ENCODE peak calls at places on chromosomes 11 and 22, in nine cellular contexts. K, A, B, Y, F, V, Z, W and N are unnamed samples.

GRCh38 chr22:23678133-23678532 is 12.7 kb upstream of the RGL4 start:
- DNase-seq in V (no peak), Z (no peak), A (no peak), B (no peak), Y (no peak), W (no peak), F (no peak), K (peak; percentile 20), N (no peak)

GRCh38 chr11:108664241-108664640 is 628 bp upstream of the DDX10 start:
- DNase-seq in F (no peak), Y (no peak), Z (no peak), W (no peak), A (peak; percentile 22), K (no peak), V (no peak), B (no peak), N (no peak)

GRCh38 chr11:31246451-31247165 is 122.9 kb downstream of the DCDC1 start:
- DNase-seq in K (no peak), F (no peak), W (no peak), Y (no peak), A (no peak), B (no peak), Z (no peak), V (no peak), N (peak; percentile 75)

GRCh38 chr22:18952022-18952421 is 15.9 kb upstream of the PRODH start:
- DNase-seq in Y (no peak), B (no peak), F (no peak), Z (no peak), V (no peak), K (no peak), W (peak; percentile 13), A (peak; percentile 6), N (no peak)

GRCh38 chr22:21959274-21960074 is 6.8 kb upstream of the PPM1F start:
- DNase-seq in Z (no peak), W (no peak), K (no peak), B (no peak), F (no peak), V (no peak), A (no peak), Y (no peak), N (no peak)

GRCh38 chr11:86983071-86983488 is 27.9 kb upstream of the FZD4 start:
- DNase-seq in K (no peak), V (no peak), B (no peak), Y (no peak), A (no peak), W (peak; percentile 54), Z (no peak), F (peak; percentile 27), N (no peak)

GRCh38 chr11:114171257-114172054 is 111.9 kb downstream of the ZBTB16 start:
- DNase-seq in B (no peak), A (peak; percentile 90), V (no peak), Z (peak; percentile 91), K (peak; percentile 95), F (peak; percentile 69), Y (peak; percentile 79), W (peak; percentile 86), N (peak; percentile 54)

GRCh38 chr22:50507991-50508884 is at the start of gene NCAPH2:
- DNase-seq in K (peak; percentile 97), F (peak; percentile 99), Y (peak; percentile 97), W (peak; percentile 98), Z (no peak), A (peak; percentile 97), V (peak; percentile 89), B (peak; percentile 85), N (peak; percentile 98)

GRCh38 chr11:105582497-105582896 is 27.4 kb upstream of the GRIA4 start:
- DNase-seq in W (no peak), B (no peak), A (no peak), Y (no peak), V (no peak), Z (no peak), K (no peak), F (no peak), N (no peak)

GRCh38 chr11:12235945-12236743 is 125.8 kb downstream of the MICAL2 start:
- DNase-seq in Y (peak; percentile 32), A (no peak), Z (no peak), V (peak; percentile 64), F (peak; percentile 62), B (peak; percentile 58), K (peak; percentile 79), W (no peak), N (peak; percentile 60)

GRCh38 chr11:73585834-73586575 is 11.9 kb downstream of the FAM168A start:
- DNase-seq in A (no peak), K (no peak), Y (no peak), W (no peak), B (no peak), F (no peak), V (no peak), Z (no peak), N (no peak)

GRCh38 chr11:11179239-11179638 is 173.8 kb downstream of the CSNK2A3 start:
- DNase-seq in Z (no peak), K (no peak), V (no peak), W (no peak), Y (no peak), F (peak; percentile 77), B (peak; percentile 43), A (no peak), N (peak; percentile 53)

GRCh38 chr11:113023986-113024385 is 62.8 kb downstream of the NCAM1 start:
- DNase-seq in A (no peak), Y (no peak), B (no peak), V (no peak), Z (no peak), W (no peak), F (no peak), K (no peak), N (no peak)

GRCh38 chr11:20448838-20449237 is 61.3 kb downstream of the PRMT3 start:
- DNase-seq in Z (no peak), V (no peak), B (no peak), K (no peak), F (no peak), A (no peak), W (no peak), Y (no peak), N (no peak)

GRCh38 chr11:66316849-66317251 is at the start of gene CD248:
- DNase-seq in B (no peak), V (no peak), K (peak; percentile 84), A (no peak), Y (peak; percentile 43), W (no peak), F (peak; percentile 84), Z (no peak), N (peak; percentile 89)

GRCh38 chr11:12282676-12283075 is 94.7 kb upstream of the PARVA start:
- DNase-seq in W (no peak), Z (no peak), K (no peak), A (no peak), F (no peak), B (no peak), Y (no peak), V (no peak), N (no peak)

GRCh38 chr11:40338062-40338461 is 1121.4 kb downstream of the LRRC4C start:
- DNase-seq in F (no peak), K (no peak), B (no peak), Y (no peak), Z (no peak), V (no peak), A (no peak), W (no peak), N (no peak)

GRCh38 chr11:40337118-40337517 is 1122.3 kb downstream of the LRRC4C start:
- DNase-seq in Z (no peak), K (no peak), V (no peak), F (no peak), B (no peak), A (no peak), W (no peak), Y (no peak), N (no peak)

DNA sequence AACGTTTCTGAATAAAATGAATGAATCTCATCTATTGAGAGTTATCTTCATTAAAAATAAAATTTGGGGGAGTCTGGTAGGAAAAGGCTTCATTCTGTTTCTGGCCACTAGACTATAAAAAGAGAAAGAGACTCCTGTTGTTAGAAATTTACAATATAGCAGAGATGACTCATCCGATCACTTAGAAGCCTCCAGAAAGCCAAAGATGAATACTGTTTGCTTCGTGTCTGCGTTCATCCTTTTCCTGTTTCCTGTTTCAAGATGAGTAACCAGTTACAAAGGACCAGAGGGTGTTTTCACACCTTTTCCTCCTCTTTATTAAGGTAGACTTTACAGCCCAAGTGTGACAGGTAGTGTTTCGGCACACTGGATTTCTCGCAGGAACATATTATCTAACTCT is 1120.7 kb downstream of the LRRC4C start:
- DNase-seq in K (no peak), V (no peak), A (no peak), W (no peak), F (no peak), Z (no peak), B (no peak), Y (no peak), N (peak; percentile 21)
- H3K4me3 ChIP-seq in K (no peak overlapping the region), V (no peak overlapping the region), A (no peak overlapping the region), W (no peak overlapping the region), F (no peak overlapping the region), Z (no peak overlapping the region), B (no peak overlapping the region), Y (no peak overlapping the region), N (no peak overlapping the region)

GRCh38 chr11:117815262-117815803 is 9.2 kb downstream of the FXYD2 start:
- DNase-seq in W (peak; percentile 76), B (no peak), Z (no peak), A (no peak), F (no peak), V (no peak), Y (peak; percentile 55), K (no peak), N (no peak)

GRCh38 chr11:117814766-117815261 is 9.7 kb downstream of the FXYD2 start:
- DNase-seq in W (peak; percentile 82), F (peak; percentile 90), Y (peak; percentile 94), K (no peak), A (peak; percentile 66), B (no peak), V (peak; percentile 69), Z (peak; percentile 91), N (peak; percentile 66)

GRCh38 chr11:117817213-117818035 is 7.1 kb downstream of the FXYD2 start:
- DNase-seq in K (peak; percentile 84), V (peak; percentile 75), Z (peak; percentile 86), W (peak; percentile 83), A (peak; percentile 84), F (peak; percentile 91), B (peak; percentile 58), Y (peak; percentile 88), N (peak; percentile 83)

GRCh38 chr11:117816846-117817212 is 7.7 kb downstream of the FXYD2 start:
- DNase-seq in Z (no peak), K (no peak), V (no peak), Y (no peak), B (no peak), A (no peak), W (no peak), F (no peak), N (no peak)

GRCh38 chr11:117816151-117816741 is 8.3 kb downstream of the FXYD2 start:
- DNase-seq in W (no peak), K (no peak), Y (no peak), Z (no peak), B (no peak), A (peak; percentile 63), F (peak; percentile 77), V (peak; percentile 76), N (peak; percentile 64)
- H3K4me1 ChIP-seq in W (peaks cover 52% of the 10 kb centered on the region), K (peaks cover 3% of the 10 kb centered on the region), Y (peaks cover 63% of the 10 kb centered on the region), Z (peaks cover 36% of the 10 kb centered on the region), B (peaks cover 41% of the 10 kb centered on the region), A (peaks cover 65% of the 10 kb centered on the region), F (peaks cover 42% of the 10 kb centered on the region), V (peaks cover 44% of the 10 kb centered on the region), N (peaks cover 19% of the 10 kb centered on the region)

GRCh38 chr11:95714853-95715776 is 74.5 kb downstream of the FAM76B start:
- DNase-seq in V (no peak), Y (no peak), A (no peak), F (no peak), K (no peak), B (no peak), Z (no peak), W (no peak), N (no peak)
- H3K4me3 ChIP-seq in V (no peak overlapping the region), Y (no peak overlapping the region), A (no peak overlapping the region), F (no peak overlapping the region), K (no peak overlapping the region), B (no peak overlapping the region), Z (no peak overlapping the region), W (no peak overlapping the region), N (no peak overlapping the region)

GRCh38 chr22:25143161-25144076 is 56.2 kb upstream of the CRYBB3 start:
- DNase-seq in B (no peak), A (no peak), V (no peak), Z (no peak), W (no peak), K (no peak), Y (no peak), F (no peak), N (no peak)
- H3K4me1 ChIP-seq in B (no peaks in the 10 kb centered on the region), A (peaks cover 30% of the 10 kb centered on the region), V (no peaks in the 10 kb centered on the region), Z (no peaks in the 10 kb centered on the region), W (peaks cover 43% of the 10 kb centered on the region), K (peaks cover 62% of the 10 kb centered on the region), Y (peaks cover 36% of the 10 kb centered on the region), F (peaks cover 15% of the 10 kb centered on the region), N (no peaks in the 10 kb centered on the region)